ENCODE peak calls at places on chromosomes 12 and 14, in eight cellular contexts. One of them, this sample, is unnamed.

GRCh38 chr12:68240975-68241374 is 12.4 kb downstream of the IL22 start:
- DNase-seq in ACHN: no peak
- DNase-seq in AG04450: no peak
- DNase-seq in putamen: peak; percentile 4
- DNase-seq in foreskin fibroblast: peak; percentile 58
- DNase-seq in NCI-H460: no peak
- DNase-seq in mesothelial cell of epicardium: no peak
- DNase-seq in posterior cingulate gyrus: no peak
- DNase-seq in this sample: no peak

GRCh38 chr12:108691995-108692808 is 39.1 kb downstream of the CORO1C start:
- DNase-seq in ACHN: peak; percentile 59
- DNase-seq in AG04450: no peak
- DNase-seq in putamen: peak; percentile 85
- DNase-seq in foreskin fibroblast: peak; percentile 49
- DNase-seq in NCI-H460: no peak
- DNase-seq in mesothelial cell of epicardium: no peak
- DNase-seq in posterior cingulate gyrus: peak; percentile 88
- DNase-seq in this sample: no peak

GRCh38 chr12:62793256-62794217 is 141.4 kb downstream of the PPM1H start:
- DNase-seq in ACHN: peak; percentile 95
- DNase-seq in AG04450: peak; percentile 66
- DNase-seq in putamen: peak; percentile 85
- DNase-seq in foreskin fibroblast: peak; percentile 94
- DNase-seq in NCI-H460: peak; percentile 96
- DNase-seq in mesothelial cell of epicardium: peak; percentile 65
- DNase-seq in posterior cingulate gyrus: peak; percentile 94
- DNase-seq in this sample: peak; percentile 89

GRCh38 chr12:52836042-52836466 is 1.9 kb upstream of the KRT79 start:
- DNase-seq in ACHN: no peak
- DNase-seq in AG04450: no peak
- DNase-seq in putamen: no peak
- DNase-seq in foreskin fibroblast: peak; percentile 58
- DNase-seq in NCI-H460: no peak
- DNase-seq in mesothelial cell of epicardium: no peak
- DNase-seq in posterior cingulate gyrus: no peak
- DNase-seq in this sample: no peak

GRCh38 chr12:130162771-130163460 is 652 bp downstream of the FZD10 start:
- DNase-seq in ACHN: no peak
- DNase-seq in AG04450: no peak
- DNase-seq in putamen: no peak
- DNase-seq in foreskin fibroblast: peak; percentile 3
- DNase-seq in NCI-H460: no peak
- DNase-seq in mesothelial cell of epicardium: no peak
- DNase-seq in posterior cingulate gyrus: no peak
- DNase-seq in this sample: no peak

GRCh38 chr14:30906752-30907658 is 32.6 kb downstream of the COCH start:
- DNase-seq in ACHN: peak; percentile 28
- DNase-seq in AG04450: no peak
- DNase-seq in putamen: peak; percentile 31
- DNase-seq in foreskin fibroblast: peak; percentile 11
- DNase-seq in NCI-H460: peak; percentile 17
- DNase-seq in mesothelial cell of epicardium: no peak
- DNase-seq in posterior cingulate gyrus: no peak
- DNase-seq in this sample: no peak

GRCh38 chr12:57110189-57111045 is 745 bp downstream of the STAT6 start:
- DNase-seq in ACHN: peak; percentile 69
- DNase-seq in AG04450: no peak
- DNase-seq in putamen: no peak
- DNase-seq in foreskin fibroblast: peak; percentile 83
- DNase-seq in NCI-H460: peak; percentile 47
- DNase-seq in mesothelial cell of epicardium: no peak
- DNase-seq in posterior cingulate gyrus: no peak
- DNase-seq in this sample: peak; percentile 89

GRCh38 chr12:107749094-107749493 is 11.8 kb downstream of the PRDM4 start:
- DNase-seq in ACHN: no peak
- DNase-seq in AG04450: no peak
- DNase-seq in putamen: no peak
- DNase-seq in foreskin fibroblast: peak; percentile 56
- DNase-seq in NCI-H460: no peak
- DNase-seq in mesothelial cell of epicardium: no peak
- DNase-seq in posterior cingulate gyrus: no peak
- DNase-seq in this sample: no peak

GRCh38 chr12:116048886-116049285 is 228.6 kb downstream of the MED13L start:
- DNase-seq in ACHN: no peak
- DNase-seq in AG04450: no peak
- DNase-seq in putamen: no peak
- DNase-seq in foreskin fibroblast: no peak
- DNase-seq in NCI-H460: no peak
- DNase-seq in mesothelial cell of epicardium: no peak
- DNase-seq in posterior cingulate gyrus: no peak
- DNase-seq in this sample: no peak

GRCh38 chr14:34817768-34818167 is 57.4 kb downstream of the BAZ1A start:
- DNase-seq in ACHN: no peak
- DNase-seq in AG04450: no peak
- DNase-seq in putamen: no peak
- DNase-seq in foreskin fibroblast: no peak
- DNase-seq in NCI-H460: no peak
- DNase-seq in mesothelial cell of epicardium: no peak
- DNase-seq in posterior cingulate gyrus: no peak
- DNase-seq in this sample: no peak

GRCh38 chr12:75750950-75751349 is 239.5 kb upstream of the KRR1 start:
- DNase-seq in ACHN: peak; percentile 21
- DNase-seq in AG04450: peak; percentile 70
- DNase-seq in putamen: no peak
- DNase-seq in foreskin fibroblast: peak; percentile 78
- DNase-seq in NCI-H460: no peak
- DNase-seq in mesothelial cell of epicardium: no peak
- DNase-seq in posterior cingulate gyrus: no peak
- DNase-seq in this sample: no peak

GRCh38 chr12:66438601-66439000 is 136.3 kb downstream of the HELB start:
- DNase-seq in ACHN: peak; percentile 6
- DNase-seq in AG04450: no peak
- DNase-seq in putamen: no peak
- DNase-seq in foreskin fibroblast: peak; percentile 38
- DNase-seq in NCI-H460: no peak
- DNase-seq in mesothelial cell of epicardium: no peak
- DNase-seq in posterior cingulate gyrus: no peak
- DNase-seq in this sample: no peak

GRCh38 chr14:65255583-65256443 is 153.5 kb upstream of the MAX start:
- DNase-seq in ACHN: no peak
- DNase-seq in AG04450: no peak
- DNase-seq in putamen: no peak
- DNase-seq in foreskin fibroblast: peak; percentile 27
- DNase-seq in NCI-H460: no peak
- DNase-seq in mesothelial cell of epicardium: peak; percentile 77
- DNase-seq in posterior cingulate gyrus: no peak
- DNase-seq in this sample: no peak

GRCh38 chr14:91835197-91835919 is 32.0 kb downstream of the TC2N start:
- DNase-seq in ACHN: no peak
- DNase-seq in AG04450: no peak
- DNase-seq in putamen: no peak
- DNase-seq in foreskin fibroblast: no peak
- DNase-seq in NCI-H460: no peak
- DNase-seq in mesothelial cell of epicardium: no peak
- DNase-seq in posterior cingulate gyrus: no peak
- DNase-seq in this sample: no peak

GRCh38 chr12:124428136-124428791 is 133.4 kb downstream of the RFLNA start:
- DNase-seq in ACHN: no peak
- DNase-seq in AG04450: peak; percentile 30
- DNase-seq in putamen: no peak
- DNase-seq in foreskin fibroblast: peak; percentile 93
- DNase-seq in NCI-H460: no peak
- DNase-seq in mesothelial cell of epicardium: no peak
- DNase-seq in posterior cingulate gyrus: peak; percentile 94
- DNase-seq in this sample: no peak

GRCh38 chr12:106865685-106866084 is 90.0 kb upstream of the TMEM263 start:
- DNase-seq in ACHN: no peak
- DNase-seq in AG04450: no peak
- DNase-seq in putamen: no peak
- DNase-seq in foreskin fibroblast: no peak
- DNase-seq in NCI-H460: no peak
- DNase-seq in mesothelial cell of epicardium: no peak
- DNase-seq in posterior cingulate gyrus: no peak
- DNase-seq in this sample: no peak

GRCh38 chr12:39157696-39158342 is 252.4 kb upstream of the CPNE8 start:
- DNase-seq in ACHN: no peak
- DNase-seq in AG04450: no peak
- DNase-seq in putamen: no peak
- DNase-seq in foreskin fibroblast: no peak
- DNase-seq in NCI-H460: no peak
- DNase-seq in mesothelial cell of epicardium: no peak
- DNase-seq in posterior cingulate gyrus: peak; percentile 75
- DNase-seq in this sample: no peak

GRCh38 chr14:64722842-64723447 is 18.7 kb downstream of the PLEKHG3 start:
- DNase-seq in ACHN: no peak
- DNase-seq in AG04450: no peak
- DNase-seq in putamen: no peak
- DNase-seq in foreskin fibroblast: no peak
- DNase-seq in NCI-H460: no peak
- DNase-seq in mesothelial cell of epicardium: no peak
- DNase-seq in posterior cingulate gyrus: peak; percentile 10
- DNase-seq in this sample: no peak

GRCh38 chr12:93025145-93026103 is 96.3 kb upstream of the EEA1 start:
- DNase-seq in ACHN: peak; percentile 72
- DNase-seq in AG04450: peak; percentile 26
- DNase-seq in putamen: no peak
- DNase-seq in foreskin fibroblast: peak; percentile 81
- DNase-seq in NCI-H460: peak; percentile 50
- DNase-seq in mesothelial cell of epicardium: no peak
- DNase-seq in posterior cingulate gyrus: no peak
- DNase-seq in this sample: no peak

GRCh38 chr14:91883770-91884169 is 16.4 kb upstream of the TC2N start:
- DNase-seq in ACHN: no peak
- DNase-seq in AG04450: no peak
- DNase-seq in putamen: no peak
- DNase-seq in foreskin fibroblast: peak; percentile 42
- DNase-seq in NCI-H460: no peak
- DNase-seq in mesothelial cell of epicardium: no peak
- DNase-seq in posterior cingulate gyrus: no peak
- DNase-seq in this sample: peak; percentile 88

GRCh38 chr12:49867580-49868341 is 24.9 kb upstream of the BCDIN3D start:
- DNase-seq in ACHN: no peak
- DNase-seq in AG04450: no peak
- DNase-seq in putamen: no peak
- DNase-seq in foreskin fibroblast: no peak
- DNase-seq in NCI-H460: no peak
- DNase-seq in mesothelial cell of epicardium: no peak
- DNase-seq in posterior cingulate gyrus: peak; percentile 52
- DNase-seq in this sample: no peak

GRCh38 chr12:2161478-2161877 is 108.7 kb downstream of the CACNA1C start:
- DNase-seq in ACHN: no peak
- DNase-seq in AG04450: no peak
- DNase-seq in putamen: no peak
- DNase-seq in foreskin fibroblast: no peak
- DNase-seq in NCI-H460: no peak
- DNase-seq in mesothelial cell of epicardium: no peak
- DNase-seq in posterior cingulate gyrus: peak; percentile 81
- DNase-seq in this sample: peak; percentile 87

GRCh38 chr14:89503458-89503996 is 86.5 kb upstream of the FOXN3 start:
- DNase-seq in ACHN: no peak
- DNase-seq in AG04450: no peak
- DNase-seq in putamen: no peak
- DNase-seq in foreskin fibroblast: no peak
- DNase-seq in NCI-H460: no peak
- DNase-seq in mesothelial cell of epicardium: no peak
- DNase-seq in posterior cingulate gyrus: no peak
- DNase-seq in this sample: no peak